ENCODE peak calls at places on chromosomes 1 and 21, in six cellular contexts. One of them, this sample, is unnamed.

GRCh38 chr1:221863635-221864034 is 121.7 kb upstream of the DUSP10 start:
- DNase-seq in CD8-positive, alpha-beta memory T cell: no peak
- DNase-seq in upper lobe of right lung: no peak
- DNase-seq in heart left ventricle: no peak
- DNase-seq in fibroblast of lung: no peak
- DNase-seq in brain microvascular endothelial cell: no peak
- DNase-seq in this sample: no peak

GRCh38 chr1:94690033-94690712 is 130.0 kb upstream of the SLC44A3 start:
- DNase-seq in CD8-positive, alpha-beta memory T cell: no peak
- DNase-seq in upper lobe of right lung: no peak
- DNase-seq in heart left ventricle: no peak
- DNase-seq in fibroblast of lung: peak
- DNase-seq in brain microvascular endothelial cell: no peak
- DNase-seq in this sample: peak

GRCh38 chr1:13540871-13541270 is 27.1 kb upstream of the LRRC38 start:
- DNase-seq in CD8-positive, alpha-beta memory T cell: no peak
- DNase-seq in upper lobe of right lung: peak
- DNase-seq in heart left ventricle: peak
- DNase-seq in fibroblast of lung: no peak
- DNase-seq in brain microvascular endothelial cell: no peak
- DNase-seq in this sample: peak

GRCh38 chr1:116868386-116868785 is 41.3 kb upstream of the PTGFRN start:
- DNase-seq in CD8-positive, alpha-beta memory T cell: no peak
- DNase-seq in upper lobe of right lung: no peak
- DNase-seq in heart left ventricle: no peak
- DNase-seq in fibroblast of lung: peak
- DNase-seq in brain microvascular endothelial cell: peak
- DNase-seq in this sample: no peak

GRCh38 chr1:181405584-181405983 is 77.7 kb upstream of the CACNA1E start:
- DNase-seq in CD8-positive, alpha-beta memory T cell: no peak
- DNase-seq in upper lobe of right lung: no peak
- DNase-seq in heart left ventricle: no peak
- DNase-seq in fibroblast of lung: no peak
- DNase-seq in brain microvascular endothelial cell: no peak
- DNase-seq in this sample: no peak

GRCh38 chr1:48160486-48161132 is 61.9 kb upstream of the SLC5A9 start:
- DNase-seq in CD8-positive, alpha-beta memory T cell: no peak
- DNase-seq in upper lobe of right lung: peak
- DNase-seq in heart left ventricle: no peak
- DNase-seq in fibroblast of lung: no peak
- DNase-seq in brain microvascular endothelial cell: no peak
- DNase-seq in this sample: no peak

GRCh38 chr1:55212349-55213028 is 2.7 kb downstream of the USP24 start:
- DNase-seq in CD8-positive, alpha-beta memory T cell: no peak
- DNase-seq in upper lobe of right lung: no peak
- DNase-seq in heart left ventricle: no peak
- DNase-seq in fibroblast of lung: peak
- DNase-seq in brain microvascular endothelial cell: no peak
- DNase-seq in this sample: no peak

GRCh38 chr1:5813480-5813879 is 178.7 kb downstream of the NPHP4 start:
- DNase-seq in CD8-positive, alpha-beta memory T cell: no peak
- DNase-seq in upper lobe of right lung: no peak
- DNase-seq in heart left ventricle: no peak
- DNase-seq in fibroblast of lung: no peak
- DNase-seq in brain microvascular endothelial cell: no peak
- DNase-seq in this sample: no peak

GRCh38 chr1:182392045-182393028 is 747 bp upstream of the GLUL start:
- DNase-seq in CD8-positive, alpha-beta memory T cell: peak
- DNase-seq in upper lobe of right lung: peak
- DNase-seq in heart left ventricle: peak
- DNase-seq in fibroblast of lung: peak
- DNase-seq in brain microvascular endothelial cell: no peak
- DNase-seq in this sample: no peak

GRCh38 chr1:55725378-55725777 is 510.2 kb upstream of the USP24 start:
- DNase-seq in CD8-positive, alpha-beta memory T cell: no peak
- DNase-seq in upper lobe of right lung: no peak
- DNase-seq in heart left ventricle: no peak
- DNase-seq in fibroblast of lung: peak
- DNase-seq in brain microvascular endothelial cell: peak
- DNase-seq in this sample: no peak

GRCh38 chr1:9825101-9826074 is 1.6 kb upstream of the CLSTN1 start:
- DNase-seq in CD8-positive, alpha-beta memory T cell: peak
- DNase-seq in upper lobe of right lung: peak
- DNase-seq in heart left ventricle: peak
- DNase-seq in fibroblast of lung: peak
- DNase-seq in brain microvascular endothelial cell: peak
- DNase-seq in this sample: peak

GRCh38 chr21:32312976-32313375 is 14.3 kb downstream of the MRAP start:
- DNase-seq in CD8-positive, alpha-beta memory T cell: no peak
- DNase-seq in upper lobe of right lung: no peak
- DNase-seq in heart left ventricle: no peak
- DNase-seq in fibroblast of lung: no peak
- DNase-seq in brain microvascular endothelial cell: no peak
- DNase-seq in this sample: no peak

GRCh38 chr1:229579101-229579651 is 20.7 kb upstream of the ABCB10 start:
- DNase-seq in CD8-positive, alpha-beta memory T cell: no peak
- DNase-seq in upper lobe of right lung: no peak
- DNase-seq in heart left ventricle: peak
- DNase-seq in fibroblast of lung: peak
- DNase-seq in brain microvascular endothelial cell: peak
- DNase-seq in this sample: no peak

GRCh38 chr1:156409424-156409823 is 40.4 kb downstream of the RHBG start:
- DNase-seq in CD8-positive, alpha-beta memory T cell: no peak
- DNase-seq in upper lobe of right lung: no peak
- DNase-seq in heart left ventricle: no peak
- DNase-seq in fibroblast of lung: no peak
- DNase-seq in brain microvascular endothelial cell: no peak
- DNase-seq in this sample: no peak

GRCh38 chr1:217747156-217747769 is 116.1 kb downstream of the SPATA17 start:
- DNase-seq in CD8-positive, alpha-beta memory T cell: no peak
- DNase-seq in upper lobe of right lung: no peak
- DNase-seq in heart left ventricle: no peak
- DNase-seq in fibroblast of lung: peak
- DNase-seq in brain microvascular endothelial cell: peak
- DNase-seq in this sample: no peak

GRCh38 chr21:38958940-38959685 is 153.4 kb downstream of the ETS2 start:
- DNase-seq in CD8-positive, alpha-beta memory T cell: no peak
- DNase-seq in upper lobe of right lung: no peak
- DNase-seq in heart left ventricle: peak
- DNase-seq in fibroblast of lung: peak
- DNase-seq in brain microvascular endothelial cell: peak
- DNase-seq in this sample: peak

DNA sequence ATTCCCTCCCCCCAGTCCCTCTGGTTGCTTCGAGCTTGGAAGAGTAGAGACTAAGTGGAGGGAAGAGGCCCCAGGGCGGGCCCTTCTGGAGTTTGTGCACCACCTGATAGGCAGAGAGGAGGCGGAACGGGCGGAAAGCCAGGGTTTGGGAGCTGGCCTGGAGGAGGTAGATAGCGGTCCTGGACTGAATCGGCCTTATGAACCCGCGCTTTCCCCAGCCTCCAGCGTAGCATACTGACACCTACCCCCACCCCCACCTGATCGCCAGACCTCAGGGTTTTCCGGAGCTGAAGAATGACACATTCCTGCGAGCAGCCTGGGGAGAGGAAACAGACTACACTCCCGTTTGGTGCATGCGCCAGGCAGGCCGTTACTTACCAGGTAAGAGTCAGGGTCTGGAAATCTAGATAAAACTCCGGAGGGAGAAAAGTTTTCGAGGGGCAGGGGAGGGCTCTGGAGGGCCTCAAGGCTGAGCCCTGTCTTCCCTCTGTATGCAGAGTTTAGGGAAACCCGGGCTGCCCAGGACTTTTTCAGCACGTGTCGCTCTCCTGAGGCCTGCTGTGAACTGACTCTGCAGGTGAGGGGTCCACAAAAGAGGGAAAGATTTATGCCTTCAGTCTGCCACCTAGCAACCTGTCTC is 705 bp downstream of the UROD start:
- DNase-seq in CD8-positive, alpha-beta memory T cell: peak
- DNase-seq in upper lobe of right lung: peak
- DNase-seq in heart left ventricle: peak
- DNase-seq in fibroblast of lung: peak
- DNase-seq in brain microvascular endothelial cell: peak
- DNase-seq in this sample: peak
- H3K27ac ChIP-seq in CD8-positive, alpha-beta memory T cell: peak
- H3K27ac ChIP-seq in upper lobe of right lung: peak
- H3K27ac ChIP-seq in heart left ventricle: peak
- H3K27ac ChIP-seq in fibroblast of lung: peak
- H3K27ac ChIP-seq in brain microvascular endothelial cell: peak
- H3K27ac ChIP-seq in this sample: peak

DNA sequence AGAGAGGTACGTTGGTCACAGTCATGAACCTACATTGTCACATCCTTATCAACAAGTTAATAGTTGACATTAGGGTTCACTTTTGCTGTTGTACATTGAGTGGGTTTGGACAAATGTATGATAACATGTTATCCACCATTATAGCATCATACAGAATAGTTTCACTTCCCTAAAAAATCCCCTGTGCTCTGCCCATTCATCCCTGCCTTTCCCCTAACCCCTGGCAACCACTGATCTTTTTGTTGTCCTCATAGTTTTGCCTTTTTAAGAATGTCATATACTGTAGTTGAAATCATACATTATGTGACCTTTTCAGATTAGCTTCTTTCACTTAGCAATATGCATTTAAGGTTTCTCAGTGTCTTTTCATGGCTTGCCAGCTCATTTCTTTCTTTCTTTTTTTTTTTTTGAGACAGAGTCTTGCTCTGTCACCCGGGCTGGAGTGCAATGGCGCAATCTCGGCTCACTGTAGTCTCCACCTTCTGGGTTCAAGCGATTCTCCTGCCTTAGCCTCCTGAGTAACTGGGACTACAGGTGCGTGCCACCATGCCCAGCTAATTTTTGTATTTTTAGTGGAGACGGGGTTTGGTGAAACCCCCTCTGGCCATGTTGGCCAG is 50.6 kb downstream of the UCK2 start:
- DNase-seq in CD8-positive, alpha-beta memory T cell: no peak
- DNase-seq in upper lobe of right lung: no peak
- DNase-seq in heart left ventricle: no peak
- DNase-seq in fibroblast of lung: no peak
- DNase-seq in brain microvascular endothelial cell: no peak
- DNase-seq in this sample: no peak
- H3K27ac ChIP-seq in CD8-positive, alpha-beta memory T cell: no peak
- H3K27ac ChIP-seq in upper lobe of right lung: no peak
- H3K27ac ChIP-seq in heart left ventricle: no peak
- H3K27ac ChIP-seq in fibroblast of lung: no peak
- H3K27ac ChIP-seq in brain microvascular endothelial cell: no peak
- H3K27ac ChIP-seq in this sample: no peak

GRCh38 chr1:206903687-206904086 is 6.4 kb downstream of the IL24 start:
- DNase-seq in CD8-positive, alpha-beta memory T cell: no peak
- DNase-seq in upper lobe of right lung: no peak
- DNase-seq in heart left ventricle: no peak
- DNase-seq in fibroblast of lung: no peak
- DNase-seq in brain microvascular endothelial cell: no peak
- DNase-seq in this sample: no peak

GRCh38 chr1:206904423-206905142 is 7.3 kb downstream of the IL24 start:
- DNase-seq in CD8-positive, alpha-beta memory T cell: no peak
- DNase-seq in upper lobe of right lung: no peak
- DNase-seq in heart left ventricle: peak
- DNase-seq in fibroblast of lung: no peak
- DNase-seq in brain microvascular endothelial cell: no peak
- DNase-seq in this sample: no peak

GRCh38 chr1:206907304-206907991 is 10.2 kb downstream of the IL24 start:
- DNase-seq in CD8-positive, alpha-beta memory T cell: no peak
- DNase-seq in upper lobe of right lung: no peak
- DNase-seq in heart left ventricle: no peak
- DNase-seq in fibroblast of lung: no peak
- DNase-seq in brain microvascular endothelial cell: no peak
- DNase-seq in this sample: no peak

GRCh38 chr1:206908038-206908437 is 10.8 kb downstream of the IL24 start:
- DNase-seq in CD8-positive, alpha-beta memory T cell: no peak
- DNase-seq in upper lobe of right lung: no peak
- DNase-seq in heart left ventricle: no peak
- DNase-seq in fibroblast of lung: no peak
- DNase-seq in brain microvascular endothelial cell: no peak
- DNase-seq in this sample: no peak

DNA sequence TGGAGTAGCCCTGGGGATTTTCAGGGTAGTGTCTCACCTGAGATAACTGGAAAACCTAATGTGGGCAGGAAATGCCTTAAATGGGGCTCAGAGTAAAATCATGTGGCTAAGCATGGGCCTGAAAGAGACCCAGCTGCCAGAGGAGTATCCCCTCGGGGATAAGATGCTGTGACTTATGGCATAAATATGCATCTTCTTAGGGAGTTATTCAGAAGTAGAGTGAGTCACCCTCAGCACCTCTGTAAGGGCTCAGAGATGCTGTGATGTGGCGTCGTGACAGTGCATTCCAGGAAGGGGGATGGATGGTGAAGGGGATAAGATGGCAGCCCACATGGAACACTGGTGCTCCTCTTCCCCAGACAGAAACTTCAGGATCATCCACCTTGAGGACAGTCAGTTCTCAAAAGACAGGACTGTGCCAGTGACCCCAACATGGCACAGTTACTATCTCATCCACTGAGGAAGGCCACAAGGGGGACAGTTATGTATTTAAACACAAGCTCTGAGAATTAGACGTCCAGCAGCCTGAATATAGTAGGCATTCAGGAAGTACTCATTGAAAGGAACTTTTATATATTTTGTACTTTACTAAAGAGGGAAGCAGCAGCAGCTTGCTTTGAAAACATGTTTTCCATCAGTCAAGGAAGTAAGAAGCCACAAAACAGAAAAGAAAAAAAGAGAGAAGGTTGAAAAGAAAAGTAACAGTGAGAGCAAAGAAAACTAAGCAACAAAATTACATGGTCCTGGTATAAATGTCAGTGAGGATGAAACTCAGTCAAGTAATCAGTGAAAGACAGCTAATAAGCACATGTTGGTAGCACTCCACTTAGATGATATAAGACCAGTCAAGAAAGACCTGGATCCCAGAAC is 8.3 kb downstream of the IL24 start:
- DNase-seq in CD8-positive, alpha-beta memory T cell: no peak
- DNase-seq in upper lobe of right lung: no peak
- DNase-seq in heart left ventricle: no peak
- DNase-seq in fibroblast of lung: peak
- DNase-seq in brain microvascular endothelial cell: peak
- DNase-seq in this sample: no peak
- H3K27ac ChIP-seq in CD8-positive, alpha-beta memory T cell: no peak
- H3K27ac ChIP-seq in upper lobe of right lung: no peak
- H3K27ac ChIP-seq in heart left ventricle: no peak
- H3K27ac ChIP-seq in fibroblast of lung: peak
- H3K27ac ChIP-seq in brain microvascular endothelial cell: peak
- H3K27ac ChIP-seq in this sample: no peak

DNA sequence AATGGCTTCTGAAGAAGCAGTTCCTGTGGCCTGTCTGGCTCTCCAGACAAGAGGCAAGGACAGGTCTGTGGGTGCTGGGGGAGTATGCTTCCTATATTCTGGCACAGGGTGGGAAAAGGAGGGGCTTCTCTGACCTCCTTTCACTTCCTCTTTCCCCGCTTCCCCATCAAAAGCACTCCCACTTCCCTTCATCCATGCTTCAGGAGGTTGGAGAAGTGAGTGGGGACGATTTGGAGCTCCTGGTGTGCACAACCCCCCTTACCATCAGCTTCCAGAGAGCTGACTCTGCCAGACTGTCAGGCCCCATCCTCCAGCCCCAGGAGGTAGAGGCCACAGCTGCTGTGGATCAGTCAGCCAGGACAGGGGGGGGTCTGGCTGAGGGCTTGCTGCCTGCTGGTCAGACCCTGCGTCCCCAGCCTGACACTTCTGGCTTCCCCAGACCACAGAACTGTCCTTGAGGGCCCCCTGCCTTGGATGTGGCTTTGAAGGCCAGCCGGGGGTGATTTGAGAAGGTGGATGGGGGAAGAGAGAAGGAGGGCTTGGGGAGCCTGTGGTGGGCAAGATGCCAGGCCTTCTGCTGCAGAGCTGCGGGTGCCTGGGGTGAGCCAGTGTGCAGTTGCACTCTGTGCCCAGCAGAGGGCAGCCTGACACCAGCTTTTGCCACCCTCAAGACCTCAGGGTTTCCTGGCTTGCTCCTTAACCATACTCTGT is 21.5 kb upstream of the TMEM222 start:
- DNase-seq in CD8-positive, alpha-beta memory T cell: peak
- DNase-seq in upper lobe of right lung: peak
- DNase-seq in heart left ventricle: peak
- DNase-seq in fibroblast of lung: peak
- DNase-seq in brain microvascular endothelial cell: peak
- DNase-seq in this sample: peak
- H3K27ac ChIP-seq in CD8-positive, alpha-beta memory T cell: no peak
- H3K27ac ChIP-seq in upper lobe of right lung: peak
- H3K27ac ChIP-seq in heart left ventricle: peak
- H3K27ac ChIP-seq in fibroblast of lung: peak
- H3K27ac ChIP-seq in brain microvascular endothelial cell: peak
- H3K27ac ChIP-seq in this sample: no peak

This sample was measured in gastrocnemius medialis.